ENCODE peak calls at places on chromosome 18, in six cellular contexts. Y is mesendoderm, A is mesenchymal stem cell, X is neuronal stem cell, F is H9, K is IMR-90. O is an unnamed sample.

GRCh38 chr18:30886998-30887397 is 155.5 kb downstream of the DSC3 start:
- DNase-seq in Y (no peak), A (no peak), X (no peak), F (no peak), K (no peak), O (no peak)

GRCh38 chr18:54228364-54228763 is 3.9 kb upstream of the MBD2 start:
- DNase-seq in Y (peak), A (no peak), X (no peak), F (no peak), K (no peak), O (no peak)

GRCh38 chr18:74733592-74733991 is 135.9 kb downstream of the ZNF407 start:
- DNase-seq in Y (no peak), A (no peak), X (no peak), F (no peak), K (no peak), O (no peak)

GRCh38 chr18:49778826-49779465 is 34.4 kb downstream of the ACAA2 start:
- DNase-seq in Y (peak), A (no peak), X (no peak), F (no peak), K (no peak), O (no peak)

GRCh38 chr18:71485578-71485977 is 1058.6 kb downstream of the CBLN2 start:
- DNase-seq in Y (no peak), A (no peak), X (no peak), F (no peak), K (no peak), O (no peak)

GRCh38 chr18:63074987-63075404 is 244.6 kb downstream of the BCL2 start:
- DNase-seq in Y (peak), A (peak), X (peak), F (peak), K (peak), O (peak)

GRCh38 chr18:79567481-79568147 is 112.0 kb upstream of the CTDP1 start:
- DNase-seq in Y (peak), A (peak), X (peak), F (peak), K (peak), O (no peak)

GRCh38 chr18:45627204-45627526 is 11.9 kb downstream of the SLC14A2 start:
- DNase-seq in Y (peak), A (no peak), X (peak), F (no peak), K (no peak), O (no peak)

GRCh38 chr18:74617486-74617885 is 19.8 kb downstream of the ZNF407 start:
- DNase-seq in Y (no peak), A (no peak), X (no peak), F (no peak), K (no peak), O (no peak)

GRCh38 chr18:23239885-23240608 is 104.8 kb downstream of the CABLES1 start:
- DNase-seq in Y (peak), A (no peak), X (no peak), F (no peak), K (no peak), O (no peak)

GRCh38 chr18:22378672-22379282 is 38.9 kb downstream of the CTAGE1 start:
- DNase-seq in Y (peak), A (peak), X (no peak), F (peak), K (peak), O (peak)

GRCh38 chr18:43620936-43621335 is 343.6 kb upstream of the SYT4 start:
- DNase-seq in Y (peak), A (peak), X (peak), F (no peak), K (peak), O (peak)

GRCh38 chr18:46260016-46260878 is 156.1 kb downstream of the HAUS1 start:
- DNase-seq in Y (peak), A (peak), X (no peak), F (no peak), K (peak), O (peak)

GRCh38 chr18:69878534-69878933 is 69.1 kb downstream of the CD226 start:
- DNase-seq in Y (peak), A (no peak), X (no peak), F (no peak), K (no peak), O (no peak)
- H2BK120ac ChIP-seq in Y (peak), A (no peak), X (no peak), F (no peak), K (no peak), O (no peak)

DNA sequence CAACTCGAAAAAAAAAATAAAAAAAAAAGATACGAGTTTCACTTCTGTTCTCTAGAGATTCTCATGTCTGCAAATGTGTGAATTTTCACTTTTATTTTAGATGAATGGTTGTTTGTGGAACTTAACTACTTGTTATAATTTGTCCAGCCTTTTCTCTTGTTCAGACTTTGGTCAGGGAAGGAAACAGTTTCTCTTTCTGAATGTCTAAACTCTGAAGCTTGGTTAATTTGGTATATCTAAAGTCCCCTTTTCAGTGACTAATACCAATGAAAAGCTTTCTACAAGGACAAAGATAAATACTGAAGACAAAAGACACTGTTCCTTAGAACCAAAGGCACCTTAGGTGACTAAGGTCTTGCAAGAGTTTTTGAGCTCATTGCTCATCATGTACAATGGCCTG is 144.4 kb upstream of the PIEZO2 start:
- DNase-seq in Y (no peak), A (no peak), X (no peak), F (no peak), K (no peak), O (no peak)
- H2BK120ac ChIP-seq in Y (no peak), A (no peak), X (no peak), F (no peak), K (no peak), O (no peak)

GRCh38 chr18:10318686-10318960 is 135.8 kb upstream of the APCDD1 start:
- DNase-seq in Y (peak), A (no peak), X (no peak), F (no peak), K (peak), O (no peak)
- H2BK120ac ChIP-seq in Y (peak), A (no peak), X (no peak), F (no peak), K (no peak), O (no peak)

DNA sequence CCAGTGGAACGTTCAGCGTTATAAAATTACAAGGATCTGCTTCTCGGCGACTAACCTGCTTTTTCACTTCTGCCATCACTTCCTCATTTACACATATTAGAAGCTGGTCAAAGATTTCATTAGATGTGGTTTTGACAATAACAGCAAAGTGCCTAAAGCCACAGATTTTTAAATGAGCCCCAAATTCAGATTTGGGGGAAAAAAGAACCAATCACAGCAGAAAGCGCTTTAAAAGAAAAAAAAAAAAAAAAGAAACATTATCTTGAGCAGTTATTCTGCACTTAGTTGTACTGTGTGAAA is 167.4 kb downstream of the TCF4 start:
- DNase-seq in Y (no peak), A (no peak), X (no peak), F (no peak), K (no peak), O (no peak)
- H2BK120ac ChIP-seq in Y (no peak), A (no peak), X (no peak), F (no peak), K (peak), O (no peak)

O was measured in trophoblast cell.